ENCODE peak calls at places on chromosomes 12 and 14, in seven cellular contexts. D, T, O, R, Y, P and B are unnamed samples.
A peak's percentile ranks its signal among the peaks of the same experiment; 100 is the strongest.

GRCh38 chr14:56379956-56380355 is 199.6 kb upstream of the TMEM260 start:
- DNase-seq in T (peak; percentile 44), P (no peak), R (no peak), O (no peak), Y (no peak), D (no peak), B (no peak)

GRCh38 chr12:62813031-62813829 is 121.7 kb downstream of the PPM1H start:
- DNase-seq in D (no peak), O (peak; percentile 80), P (no peak), R (peak; percentile 86), Y (peak; percentile 69), T (peak; percentile 83), B (peak; percentile 40)

GRCh38 chr12:113961921-113962710 is 4.0 kb downstream of the RBM19 start:
- DNase-seq in P (no peak), T (peak; percentile 69), O (no peak), R (no peak), Y (no peak), D (no peak), B (no peak)

GRCh38 chr12:127343941-127344340 is 923.0 kb upstream of the TMEM132C start:
- DNase-seq in O (no peak), D (no peak), R (no peak), T (peak; percentile 25), P (no peak), Y (no peak), B (no peak)

GRCh38 chr12:57474862-57475261 is 4.8 kb downstream of the ARHGAP9 start:
- DNase-seq in R (no peak), T (no peak), O (no peak), Y (no peak), D (no peak), P (no peak), B (no peak)

GRCh38 chr12:32198555-32198954 is 91.9 kb downstream of the BICD1 start:
- DNase-seq in Y (no peak), T (peak; percentile 35), O (no peak), D (no peak), P (no peak), R (no peak), B (no peak)

GRCh38 chr12:119594772-119595445 is 1.3 kb downstream of the TMEM233 start:
- DNase-seq in D (no peak), Y (peak; percentile 57), O (no peak), P (peak; percentile 10), T (no peak), R (peak; percentile 83), B (peak; percentile 61)

GRCh38 chr14:45716506-45716905 is 463.5 kb upstream of the MIS18BP1 start:
- DNase-seq in P (no peak), R (no peak), O (peak; percentile 11), Y (peak; percentile 17), D (no peak), T (peak; percentile 1), B (peak; percentile 9)

GRCh38 chr12:76083761-76084276 is 666 bp downstream of the NAP1L1 start:
- DNase-seq in O (peak; percentile 90), T (peak; percentile 79), D (peak; percentile 88), R (peak; percentile 94), P (peak; percentile 66), Y (peak; percentile 87), B (peak; percentile 81)

GRCh38 chr14:69151458-69152180 is 1.3 kb downstream of the DCAF5 start:
- DNase-seq in R (peak; percentile 94), Y (peak; percentile 81), O (peak; percentile 89), T (peak; percentile 61), D (peak; percentile 86), P (peak; percentile 90), B (peak; percentile 84)

GRCh38 chr12:51846209-51846779 is 2.2 kb downstream of the FIGNL2 start:
- DNase-seq in D (no peak), Y (no peak), R (peak; percentile 70), O (no peak), T (no peak), P (no peak), B (no peak)

GRCh38 chr12:6367969-6368892 is 7.1 kb downstream of the SCNN1A start:
- DNase-seq in O (no peak), D (no peak), Y (no peak), R (no peak), P (no peak), T (no peak), B (no peak)

GRCh38 chr14:64137657-64138290 is 156.4 kb downstream of the ESR2 start:
- DNase-seq in Y (no peak), O (peak; percentile 23), D (no peak), P (no peak), R (peak; percentile 67), T (peak; percentile 53), B (no peak)

GRCh38 chr14:95291859-95292542 is 27.7 kb downstream of the CLMN start:
- DNase-seq in R (no peak), P (no peak), D (no peak), Y (no peak), O (no peak), T (peak; percentile 76), B (no peak)

GRCh38 chr14:21498540-21499526 is 12.3 kb downstream of the METTL3 start:
- DNase-seq in D (no peak), Y (no peak), P (no peak), O (peak; percentile 76), T (peak; percentile 82), R (peak; percentile 54), B (peak; percentile 38)

GRCh38 chr12:131353826-131354225 is 357.1 kb upstream of the SFSWAP start:
- DNase-seq in D (no peak), O (no peak), T (no peak), Y (no peak), R (peak; percentile 45), P (no peak), B (no peak)

GRCh38 chr12:124837958-124838803 is 25.5 kb downstream of the SCARB1 start:
- DNase-seq in T (peak; percentile 99), D (no peak), P (no peak), Y (no peak), R (peak; percentile 71), O (peak; percentile 84), B (no peak)

GRCh38 chr12:80902711-80903110 is 35.0 kb downstream of the LIN7A start:
- DNase-seq in Y (no peak), D (no peak), T (peak; percentile 11), O (no peak), P (no peak), R (no peak), B (no peak)

GRCh38 chr12:85784096-85784720 is 52.0 kb downstream of the RASSF9 start:
- DNase-seq in R (no peak), D (no peak), O (no peak), P (no peak), Y (no peak), T (no peak), B (no peak)

GRCh38 chr12:25591132-25591531 is 38.0 kb upstream of the LMNTD1 start:
- DNase-seq in O (no peak), T (peak; percentile 49), D (no peak), Y (no peak), P (no peak), R (peak; percentile 87), B (peak; percentile 8)
- TF ChIP-seq CTCF in O (no peak), T (peak; percentile 62), D (peak; percentile 30), Y (no peak), P (peak; percentile 24), R (peak; percentile 97), B (no peak)

GRCh38 chr12:120687570-120688289 is 781 bp downstream of the MLEC start:
- DNase-seq in R (peak; percentile 75), T (peak; percentile 33), Y (no peak), O (peak; percentile 54), D (no peak), P (no peak), B (peak; percentile 23)

GRCh38 chr12:120684523-120684932 is 2.4 kb upstream of the MLEC start:
- DNase-seq in O (no peak), T (peak; percentile 43), R (no peak), D (no peak), P (no peak), Y (no peak), B (no peak)

GRCh38 chr12:120686151-120686689 is 729 bp upstream of the MLEC start:
- DNase-seq in R (peak; percentile 99), D (peak; percentile 99), T (peak; percentile 98), O (peak; percentile 99), P (peak; percentile 96), Y (peak; percentile 93), B (peak; percentile 96)

GRCh38 chr12:120688527-120689071 is 1.6 kb downstream of the MLEC start:
- DNase-seq in D (no peak), Y (no peak), T (peak; percentile 56), R (no peak), O (peak; percentile 57), P (no peak), B (no peak)

GRCh38 chr12:120686690-120687569 is at the start of gene MLEC:
- DNase-seq in D (peak; percentile 98), Y (peak; percentile 99), R (peak; percentile 100), P (peak; percentile 94), O (peak; percentile 99), T (peak; percentile 97), B (peak; percentile 99)
- TF ChIP-seq CTCF in D (no peak), Y (no peak), R (peak; percentile 35), P (no peak), O (peak; percentile 5), T (no peak), B (peak; percentile 14)

GRCh38 chr14:36975834-36976233 is 196.6 kb downstream of the SLC25A21 start:
- DNase-seq in R (no peak), T (peak; percentile 58), D (peak; percentile 48), Y (no peak), P (no peak), O (no peak), B (no peak)

GRCh38 chr14:36971263-36971855 is 201.0 kb downstream of the SLC25A21 start:
- DNase-seq in Y (no peak), T (no peak), P (no peak), R (no peak), D (no peak), O (no peak), B (no peak)

GRCh38 chr14:36976571-36977023 is 195.8 kb downstream of the SLC25A21 start:
- DNase-seq in P (no peak), Y (no peak), O (no peak), T (peak; percentile 44), D (peak; percentile 44), R (peak; percentile 56), B (no peak)

GRCh38 chr14:36974985-36975384 is 197.4 kb downstream of the SLC25A21 start:
- DNase-seq in D (no peak), T (no peak), P (no peak), Y (no peak), O (no peak), R (no peak), B (no peak)

DNA sequence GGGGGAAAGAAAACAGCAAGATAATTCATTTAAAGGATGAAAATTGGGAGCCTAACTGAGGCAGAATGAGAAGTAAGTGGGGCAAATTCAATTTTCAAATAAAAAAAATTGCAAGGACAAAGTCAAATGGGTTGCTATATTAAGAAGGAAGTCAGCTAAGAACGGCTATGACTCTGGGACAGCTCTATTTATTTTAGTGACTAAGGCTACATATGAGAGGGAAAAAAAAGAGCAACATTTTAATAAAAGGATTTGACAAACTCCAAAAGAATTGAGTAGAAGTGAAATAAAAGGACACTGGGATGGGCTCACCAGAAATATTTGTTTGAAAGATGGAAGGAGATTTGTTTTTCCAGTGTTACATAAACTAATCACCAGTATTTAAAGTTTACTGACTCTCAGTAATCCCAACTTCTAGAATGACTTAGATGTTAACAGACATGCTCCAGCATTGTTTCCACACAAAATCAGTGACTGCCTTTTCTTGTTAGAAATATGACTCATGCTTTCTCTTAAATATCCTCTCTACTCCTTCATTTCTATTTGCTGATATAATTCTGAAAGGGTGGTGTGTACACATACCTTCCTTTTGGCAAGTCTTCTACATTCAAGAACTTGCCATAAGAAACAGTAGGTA is 198.5 kb downstream of the SLC25A21 start:
- DNase-seq in P (no peak), T (peak; percentile 75), Y (no peak), R (no peak), D (no peak), O (no peak), B (no peak)
- TF ChIP-seq CTCF in P (no peak), T (no peak), Y (no peak), R (no peak), D (no peak), O (no peak), B (no peak)

GRCh38 chr14:26531894-26532293 is 65.9 kb downstream of the NOVA1 start:
- DNase-seq in T (peak; percentile 62), R (no peak), O (peak; percentile 21), P (no peak), D (no peak), Y (no peak), B (no peak)
- TF ChIP-seq CTCF in T (peak; percentile 32), R (peak; percentile 53), O (peak; percentile 30), P (no peak), D (peak; percentile 16), Y (no peak), B (no peak)